ENCODE peak calls at places on chromosomes 3 and 15, in nine cellular contexts. K is NB4, T is KBM-7, J is ovary, G is glutamatergic neuron, R is endothelial cell, C is renal cortical epithelial cell, L is hippocampal formation, Q is NCI-H1436. X is an unnamed sample.

GRCh38 chr3:28104896-28105554 is 136.4 kb upstream of the CMC1 start:
- DNase-seq in G (no peak), C (no peak), J (no peak), K (no peak), Q (no peak), T (no peak), R (no peak), L (no peak), X (no peak)

GRCh38 chr15:98401029-98401428 is 247.3 kb upstream of the IGF1R start:
- DNase-seq in G (no peak), Q (no peak), J (no peak), K (peak), L (no peak), T (no peak), R (no peak), C (peak), X (no peak)

GRCh38 chr3:195241592-195242355 is 29.2 kb downstream of the XXYLT1 start:
- DNase-seq in R (no peak), Q (no peak), K (no peak), L (no peak), G (no peak), T (no peak), C (no peak), J (peak), X (no peak)

GRCh38 chr3:55441499-55441898 is 45.6 kb downstream of the WNT5A start:
- DNase-seq in C (no peak), T (no peak), K (no peak), J (no peak), R (no peak), Q (no peak), G (no peak), L (no peak), X (no peak)

GRCh38 chr3:167814441-167814951 is 79.0 kb downstream of the SERPINI1 start:
- DNase-seq in J (no peak), K (no peak), Q (no peak), G (no peak), C (no peak), R (no peak), L (peak), T (no peak), X (no peak)

GRCh38 chr15:69869881-69870465 is 227.7 kb downstream of the TLE3 start:
- DNase-seq in Q (no peak), R (no peak), T (no peak), G (no peak), L (no peak), J (no peak), C (no peak), K (no peak), X (no peak)

GRCh38 chr15:21260966-21261395 is 179.3 kb downstream of the POTEB3 start:
- DNase-seq in K (no peak), Q (no peak), L (no peak), T (no peak), G (no peak), R (no peak), C (no peak), J (peak), X (no peak)

GRCh38 chr3:50204804-50205718 is at the start of gene SLC38A3:
- DNase-seq in R (peak), K (peak), L (peak), T (peak), J (peak), Q (peak), G (peak), C (no peak), X (no peak)

GRCh38 chr3:49611714-49612113 is 57.4 kb downstream of the BSN start:
- DNase-seq in C (no peak), L (no peak), R (no peak), G (no peak), T (no peak), J (no peak), Q (no peak), K (no peak), X (no peak)

GRCh38 chr3:169945313-169945712 is 21.3 kb upstream of the SEC62 start:
- DNase-seq in L (no peak), R (no peak), Q (no peak), K (peak), G (no peak), J (no peak), C (peak), T (peak), X (no peak)

GRCh38 chr3:62289922-62290321 is 83.4 kb downstream of the FEZF2 start:
- DNase-seq in T (no peak), L (no peak), C (no peak), R (no peak), J (no peak), K (no peak), G (no peak), Q (no peak), X (no peak)

GRCh38 chr3:32215185-32215584 is 23.3 kb upstream of the CMTM8 start:
- DNase-seq in Q (no peak), C (no peak), R (no peak), T (no peak), J (no peak), G (no peak), K (no peak), L (no peak), X (no peak)

GRCh38 chr3:52396011-52396906 is 48.6 kb downstream of the SEMA3G start:
- DNase-seq in Q (no peak), G (no peak), J (peak), L (no peak), R (no peak), T (no peak), C (no peak), K (no peak), X (no peak)

GRCh38 chr3:69354948-69355347 is 30.9 kb downstream of the FRMD4B start:
- DNase-seq in J (no peak), G (no peak), L (no peak), K (no peak), C (no peak), T (no peak), Q (no peak), R (no peak), X (no peak)

GRCh38 chr3:94937980-94938379 is 875.1 kb downstream of the NSUN3 start:
- DNase-seq in G (no peak), L (no peak), C (no peak), K (no peak), R (no peak), J (no peak), Q (no peak), T (no peak), X (no peak)

GRCh38 chr3:5726618-5727017 is 539.1 kb downstream of the EDEM1 start:
- DNase-seq in T (no peak), G (no peak), C (no peak), L (no peak), Q (no peak), K (no peak), R (no peak), J (no peak), X (no peak)

GRCh38 chr15:58510715-58511465 is 79.1 kb downstream of the LIPC start:
- DNase-seq in Q (no peak), C (peak), G (no peak), T (no peak), L (no peak), J (no peak), K (no peak), R (no peak), X (no peak)

GRCh38 chr15:70273808-70274207 is 176.1 kb upstream of the TLE3 start:
- DNase-seq in C (no peak), J (no peak), K (no peak), G (no peak), Q (no peak), T (no peak), R (no peak), L (no peak), X (no peak)

GRCh38 chr15:40115670-40116093 is 7.0 kb upstream of the BMF start:
- DNase-seq in L (peak), J (no peak), T (peak), G (no peak), K (peak), Q (no peak), R (no peak), C (peak), X (no peak)

GRCh38 chr3:123155471-123156011 is 46.2 kb upstream of the SEC22A start:
- DNase-seq in Q (no peak), C (no peak), T (no peak), G (no peak), J (peak), K (no peak), L (peak), R (no peak), X (no peak)

GRCh38 chr15:41377978-41378377 is 24.3 kb downstream of the NDUFAF1 start:
- DNase-seq in Q (no peak), K (no peak), G (no peak), T (no peak), L (no peak), C (no peak), R (no peak), J (no peak), X (no peak)

GRCh38 chr3:52519445-52520140 is 14.1 kb downstream of the NT5DC2 start:
- DNase-seq in J (no peak), Q (no peak), L (no peak), C (no peak), T (no peak), K (no peak), R (no peak), G (no peak), X (no peak)

GRCh38 chr15:86872782-86873181 is 793.1 kb downstream of the AGBL1 start:
- DNase-seq in K (no peak), L (no peak), C (no peak), Q (no peak), T (no peak), R (no peak), J (no peak), G (no peak), X (no peak)

GRCh38 chr3:109985942-109986555 is 648.7 kb upstream of the DPPA4 start:
- DNase-seq in J (no peak), R (no peak), G (no peak), C (peak), T (no peak), K (no peak), Q (no peak), L (no peak), X (no peak)

GRCh38 chr3:12190832-12191231 is 32.1 kb upstream of the TIMP4 start:
- DNase-seq in J (no peak), L (no peak), T (no peak), K (no peak), Q (no peak), C (no peak), G (no peak), R (no peak), X (no peak)

GRCh38 chr15:71651750-71652186 is 158.6 kb upstream of the NR2E3 start:
- DNase-seq in K (peak), L (no peak), J (no peak), G (peak), C (peak), T (peak), R (peak), Q (peak), X (no peak)